ENCODE peak calls at places on chromosome 17, in seven cellular contexts. M, R, X, P, J, D and V are unnamed samples. For H3K4me1, the result is how much of the 10 kb centered on the place peaks cover.

GRCh38 chr17:42843358-42843934 is 934 bp upstream of the AOC2 start:
- DNase-seq in M (peak), R (no peak), X (no peak), P (no peak), J (no peak), D (peak), V (no peak)

GRCh38 chr17:35313875-35314409 is 59.5 kb downstream of the SLFN11 start:
- DNase-seq in M (no peak), R (peak), X (no peak), P (peak), J (peak), D (no peak), V (no peak)

GRCh38 chr17:73720187-73720834 is 76.1 kb upstream of the SDK2 start:
- DNase-seq in M (no peak), R (no peak), X (no peak), P (no peak), J (no peak), D (peak), V (no peak)

GRCh38 chr17:31824771-31825360 is 34.2 kb downstream of the COPRS start:
- DNase-seq in M (no peak), R (no peak), X (no peak), P (no peak), J (no peak), D (no peak), V (no peak)

GRCh38 chr17:31327534-31328526 is 6.4 kb upstream of the EVI2A start:
- DNase-seq in M (no peak), R (no peak), X (no peak), P (no peak), J (no peak), D (no peak), V (no peak)

GRCh38 chr17:66751771-66752170 is 83.1 kb upstream of the CACNG5 start:
- DNase-seq in M (no peak), R (no peak), X (no peak), P (no peak), J (peak), D (no peak), V (no peak)

GRCh38 chr17:10149573-10150399 is 48.6 kb downstream of the GAS7 start:
- DNase-seq in M (no peak), R (no peak), X (peak), P (no peak), J (no peak), D (no peak), V (no peak)

GRCh38 chr17:45889579-45889978 is 4.8 kb upstream of the MAPT start:
- DNase-seq in M (no peak), R (no peak), X (no peak), P (no peak), J (no peak), D (no peak), V (no peak)

GRCh38 chr17:76556759-76557367 is 17.0 kb downstream of the PRCD start:
- DNase-seq in M (no peak), R (peak), X (no peak), P (no peak), J (peak), D (no peak), V (peak)

GRCh38 chr17:48441231-48441711 is 11.3 kb upstream of the SKAP1 start:
- DNase-seq in M (no peak), R (no peak), X (peak), P (no peak), J (no peak), D (peak), V (no peak)

GRCh38 chr17:4676777-4677176 is 27.2 kb downstream of the PELP1 start:
- DNase-seq in M (no peak), R (no peak), X (no peak), P (no peak), J (no peak), D (no peak), V (no peak)

GRCh38 chr17:55925440-55925839 is 174.6 kb downstream of the PCTP start:
- DNase-seq in M (no peak), R (no peak), X (no peak), P (no peak), J (no peak), D (no peak), V (no peak)

GRCh38 chr17:30378191-30378796 is 433 bp upstream of the CPD start:
- DNase-seq in M (no peak), R (peak), X (no peak), P (peak), J (no peak), D (peak), V (no peak)

GRCh38 chr17:44349553-44350070 is 4.5 kb downstream of the GRN start:
- DNase-seq in M (no peak), R (no peak), X (no peak), P (no peak), J (no peak), D (no peak), V (no peak)

GRCh38 chr17:46072998-46073397 is 73.9 kb downstream of the STH start:
- DNase-seq in M (no peak), R (no peak), X (no peak), P (no peak), J (no peak), D (no peak), V (no peak)

GRCh38 chr17:30220414-30220813 is 15.1 kb downstream of the SLC6A4 start:
- DNase-seq in M (no peak), R (no peak), X (no peak), P (no peak), J (no peak), D (no peak), V (no peak)

GRCh38 chr17:44781553-44782348 is 23.0 kb downstream of the ADAM11 start:
- DNase-seq in M (no peak), R (no peak), X (no peak), P (peak), J (no peak), D (no peak), V (no peak)

GRCh38 chr17:29148790-29149430 is 31.3 kb downstream of the MYO18A start:
- DNase-seq in M (peak), R (peak), X (peak), P (peak), J (peak), D (peak), V (peak)

GRCh38 chr17:29124135-29124930 is 55.9 kb downstream of the MYO18A start:
- DNase-seq in M (no peak), R (no peak), X (no peak), P (no peak), J (no peak), D (peak), V (peak)

GRCh38 chr17:79866791-79867190 is 27.6 kb upstream of the CBX4 start:
- DNase-seq in M (no peak), R (no peak), X (no peak), P (no peak), J (no peak), D (no peak), V (no peak)

GRCh38 chr17:50314456-50315011 is 31.4 kb upstream of the XYLT2 start:
- DNase-seq in M (no peak), R (no peak), X (no peak), P (peak), J (no peak), D (no peak), V (no peak)

GRCh38 chr17:75125984-75126383 is 5.6 kb downstream of the NT5C start:
- DNase-seq in M (no peak), R (no peak), X (no peak), P (no peak), J (no peak), D (peak), V (no peak)

GRCh38 chr17:3958200-3958599 is 6.0 kb downstream of the ATP2A3 start:
- DNase-seq in M (no peak), R (no peak), X (no peak), P (no peak), J (no peak), D (no peak), V (no peak)

GRCh38 chr17:30237296-30238002 is 2.0 kb upstream of the SLC6A4 start:
- DNase-seq in M (no peak), R (no peak), X (no peak), P (no peak), J (no peak), D (no peak), V (no peak)

GRCh38 chr17:80673152-80673920 is 128.7 kb downstream of the RPTOR start:
- DNase-seq in M (no peak), R (no peak), X (no peak), P (no peak), J (no peak), D (peak), V (no peak)

GRCh38 chr17:17900615-17901520 is 64.1 kb upstream of the SREBF1 start:
- DNase-seq in M (peak), R (peak), X (no peak), P (no peak), J (peak), D (no peak), V (peak)

GRCh38 chr17:18187226-18187625 is 3.6 kb downstream of the ALKBH5 start:
- DNase-seq in M (no peak), R (no peak), X (no peak), P (no peak), J (no peak), D (no peak), V (no peak)

GRCh38 chr17:27984404-27984803 is 58.1 kb upstream of the NLK start:
- DNase-seq in M (no peak), R (no peak), X (no peak), P (no peak), J (no peak), D (no peak), V (no peak)

GRCh38 chr17:19728114-19728495 is 11.7 kb upstream of the SLC47A2 start:
- DNase-seq in M (peak), R (peak), X (no peak), P (peak), J (peak), D (no peak), V (peak)

GRCh38 chr17:57377094-57377493 is 120.8 kb downstream of the MSI2 start:
- DNase-seq in M (no peak), R (no peak), X (no peak), P (no peak), J (no peak), D (no peak), V (no peak)

GRCh38 chr17:68035131-68035522 is 408 bp upstream of the KPNA2 start:
- DNase-seq in M (peak), R (peak), X (no peak), P (peak), J (peak), D (peak), V (peak)

GRCh38 chr17:79950711-79951110 is 85.0 kb downstream of the TBC1D16 start:
- DNase-seq in M (no peak), R (no peak), X (no peak), P (peak), J (peak), D (no peak), V (no peak)

GRCh38 chr17:38824899-38825761 is at the start of gene CWC25:
- DNase-seq in M (peak), R (peak), X (peak), P (peak), J (peak), D (peak), V (peak)
- TF ChIP-seq CTCF in M (peak), R (no peak), X (no peak), P (no peak), J (peak), D (no peak), V (no peak)

GRCh38 chr17:65022751-65023421 is 33.7 kb downstream of the GNA13 start:
- DNase-seq in M (no peak), R (no peak), X (peak), P (no peak), J (no peak), D (no peak), V (no peak)
- H3K4me1 ChIP-seq in M (under half), R (half or more), X (under half), P (under half), J (under half), D (half or more), V (under half)

DNA sequence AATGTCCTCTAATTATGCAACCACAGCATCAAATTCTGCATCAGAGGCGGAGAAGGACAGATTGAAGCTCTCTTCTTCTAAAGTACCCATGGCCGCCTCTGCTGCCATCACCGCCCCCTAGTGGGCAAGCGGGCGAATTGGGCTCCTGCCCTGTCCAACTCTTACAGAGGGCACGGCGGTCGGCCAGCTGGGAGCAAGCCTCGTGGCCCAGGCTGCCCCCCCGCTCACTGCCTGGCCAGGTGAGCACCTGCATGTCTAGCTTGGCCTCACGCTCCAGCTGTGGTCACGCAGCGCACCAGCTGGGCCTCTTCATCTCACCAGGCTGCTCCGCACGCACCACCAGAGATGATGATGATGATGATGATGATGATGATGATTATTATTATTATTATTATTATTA is 146.1 kb upstream of the TOM1L1 start:
- DNase-seq in M (no peak), R (no peak), X (no peak), P (peak), J (peak), D (peak), V (no peak)
- TF ChIP-seq CTCF in M (no peak), R (peak), X (peak), P (no peak), J (no peak), D (peak), V (no peak)

GRCh38 chr17:38731526-38732294 is 1.6 kb downstream of the CISD3 start:
- DNase-seq in M (peak), R (peak), X (no peak), P (no peak), J (no peak), D (no peak), V (no peak)
- H3K4me1 ChIP-seq in M (under half), R (under half), X (under half), P (under half), J (under half), D (half or more), V (under half)

GRCh38 chr17:32854834-32855389 is 22.0 kb downstream of the MYO1D start:
- DNase-seq in M (no peak), R (no peak), X (no peak), P (no peak), J (no peak), D (no peak), V (no peak)
- TF ChIP-seq CTCF in M (no peak), R (peak), X (no peak), P (no peak), J (no peak), D (peak), V (no peak)

GRCh38 chr17:39808409-39808997 is 55.6 kb downstream of the IKZF3 start:
- DNase-seq in M (peak), R (no peak), X (no peak), P (no peak), J (no peak), D (no peak), V (no peak)
- H3K4me1 ChIP-seq in M (under half), R (under half), X (under half), P (under half), J (under half), D (under half), V (under half)

DNA sequence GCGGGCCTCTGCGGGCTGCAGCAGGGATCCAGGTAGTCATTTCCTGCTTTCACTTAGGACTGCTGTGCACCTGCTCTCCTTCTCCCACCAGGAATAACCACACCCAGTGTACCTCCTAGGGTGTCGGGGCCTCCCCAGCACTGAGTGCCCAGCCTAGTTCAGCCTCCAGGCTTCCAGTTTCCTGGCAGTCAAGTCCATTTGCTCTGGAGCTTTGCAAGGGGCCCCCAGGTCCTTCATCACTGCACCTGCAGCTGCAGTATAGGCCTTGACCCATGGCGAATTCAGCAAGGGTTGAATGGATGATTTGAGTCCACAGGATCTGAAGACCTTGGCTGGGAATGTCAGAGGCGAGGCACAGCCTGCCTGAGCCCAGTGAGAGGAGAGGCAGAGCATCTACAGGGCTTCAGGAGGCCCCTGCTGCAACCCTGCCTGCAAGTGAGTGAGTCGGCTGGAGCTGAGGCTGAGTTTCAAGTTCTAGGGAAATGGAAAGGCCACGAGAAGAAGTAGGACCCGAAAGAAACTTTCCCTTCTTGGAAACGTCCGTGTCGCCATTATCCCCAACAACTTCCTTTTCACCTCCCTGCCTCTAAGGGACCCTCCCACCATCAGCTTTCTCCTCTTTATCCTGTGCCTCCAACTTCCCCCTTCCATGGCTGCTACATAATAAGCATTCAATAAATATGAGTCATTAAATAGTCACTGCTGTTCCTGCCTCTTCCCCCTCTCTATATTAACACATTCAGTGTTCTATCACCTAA is 116.2 kb upstream of the TNRC6C start:
- DNase-seq in M (no peak), R (peak), X (no peak), P (peak), J (peak), D (no peak), V (no peak)
- TF ChIP-seq CTCF in M (no peak), R (no peak), X (no peak), P (no peak), J (no peak), D (no peak), V (no peak)

GRCh38 chr17:5785867-5786509 is 201.7 kb upstream of the NLRP1 start:
- DNase-seq in M (no peak), R (no peak), X (peak), P (no peak), J (peak), D (peak), V (no peak)
- H3K4me1 ChIP-seq in M (under half), R (under half), X (under half), P (under half), J (under half), D (under half), V (under half)

GRCh38 chr17:40062347-40063033 is at the start of gene THRA:
- DNase-seq in M (peak), R (peak), X (no peak), P (peak), J (peak), D (peak), V (peak)
- TF ChIP-seq CTCF in M (peak), R (no peak), X (peak), P (no peak), J (no peak), D (peak), V (no peak)

GRCh38 chr17:16537130-16537458 is 31.9 kb downstream of the ZNF287 start:
- DNase-seq in M (no peak), R (no peak), X (no peak), P (no peak), J (no peak), D (no peak), V (no peak)
- H3K4me1 ChIP-seq in M (under half), R (under half), X (under half), P (under half), J (under half), D (under half), V (under half)